ENCODE peak calls at places on chromosomes 7 and 10, in four cellular contexts. N is endothelial cell, P is GM12865, Z is fibroblast of mammary gland. K is an unnamed sample.

GRCh38 chr7:23491502-23491901 is 21.2 kb upstream of the IGF2BP3 start:
- DNase-seq in P (no peak), N (no peak), Z (no peak), K (no peak)

GRCh38 chr7:132124575-132124974 is 451.7 kb downstream of the PLXNA4 start:
- DNase-seq in P (no peak), N (no peak), Z (no peak), K (no peak)

GRCh38 chr7:45389073-45389872 is 184.9 kb upstream of the ADCY1 start:
- DNase-seq in Z (no peak), N (no peak), P (no peak), K (no peak)

GRCh38 chr7:159017741-159018140 is 126.9 kb downstream of the VIPR2 start:
- DNase-seq in Z (no peak), P (no peak), N (no peak), K (no peak)

GRCh38 chr7:130149575-130150139 is 55.5 kb downstream of the TMEM209 start:
- DNase-seq in N (peak), P (peak), Z (no peak), K (no peak)

GRCh38 chr7:115097175-115097671 is 175.3 kb downstream of the MDFIC start:
- DNase-seq in P (no peak), N (no peak), Z (peak), K (no peak)

GRCh38 chr7:117118579-117119180 is 165.4 kb downstream of the ST7 start:
- DNase-seq in P (no peak), N (peak), Z (no peak), K (no peak)

GRCh38 chr10:5297466-5297865 is 67.3 kb upstream of the UCN3 start:
- DNase-seq in Z (peak), P (peak), N (no peak), K (no peak)

GRCh38 chr10:30865141-30865926 is 166.3 kb downstream of the ZNF438 start:
- DNase-seq in N (no peak), Z (peak), P (no peak), K (no peak)

GRCh38 chr10:94308866-94309265 is 53.9 kb downstream of the NOC3L start:
- DNase-seq in Z (peak), P (no peak), N (no peak), K (no peak)

GRCh38 chr10:14060320-14061070 is 270.2 kb downstream of the FRMD4A start:
- DNase-seq in P (no peak), N (no peak), Z (peak), K (no peak)

GRCh38 chr10:31148955-31149354 is 117.3 kb upstream of the ZNF438 start:
- DNase-seq in Z (peak), N (no peak), P (no peak), K (no peak)

GRCh38 chr7:151809156-151809863 is 67.6 kb downstream of the PRKAG2 start:
- DNase-seq in P (no peak), Z (no peak), N (no peak), K (no peak)

GRCh38 chr7:142553216-142553615 is 196.1 kb upstream of the PRSS1 start:
- DNase-seq in P (no peak), Z (peak), N (no peak), K (no peak)

GRCh38 chr7:142560166-142560565 is 189.1 kb upstream of the PRSS1 start:
- DNase-seq in Z (no peak), N (no peak), P (no peak), K (no peak)

GRCh38 chr7:142554555-142555532 is 194.4 kb upstream of the PRSS1 start:
- DNase-seq in Z (peak), N (no peak), P (no peak), K (no peak)

GRCh38 chr7:142557971-142558582 is 191.2 kb upstream of the PRSS1 start:
- DNase-seq in N (peak), P (peak), Z (peak), K (no peak)

GRCh38 chr7:142556745-142557144 is 192.5 kb upstream of the PRSS1 start:
- DNase-seq in Z (peak), P (no peak), N (peak), K (no peak)
- TF ChIP-seq CTCF in Z (peak), P (no peak), N (no peak), K (no peak)

GRCh38 chr10:123245264-123245663 is 91.1 kb downstream of the BUB3 start:
- DNase-seq in Z (no peak), N (peak), P (no peak), K (no peak)
- TF ChIP-seq CTCF in Z (no peak), N (peak), P (no peak), K (no peak)

DNA sequence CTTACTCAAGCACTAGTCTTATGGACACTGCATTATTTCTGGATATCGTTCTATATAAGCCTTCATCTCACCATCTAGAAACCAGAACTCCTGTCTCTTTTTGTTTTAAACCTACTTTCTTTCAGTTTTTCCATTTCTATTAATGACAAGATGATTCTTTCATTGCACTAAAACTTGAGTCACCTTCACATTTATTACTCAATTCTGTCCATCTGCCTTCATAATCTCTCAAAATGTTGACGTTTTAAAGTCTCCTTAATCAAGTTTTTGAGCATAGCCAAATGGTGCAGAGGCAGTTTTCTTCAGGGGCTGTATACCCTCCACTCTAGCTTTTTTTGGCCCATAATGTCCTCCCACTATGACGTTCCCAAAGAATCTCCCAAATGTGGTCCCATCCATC is 17.6 kb downstream of the STAM start:
- DNase-seq in Z (no peak), P (no peak), N (no peak), K (no peak)
- TF ChIP-seq CTCF in Z (no peak), P (no peak), N (no peak), K (no peak)

GRCh38 chr7:157771-158251 is 34.6 kb upstream of the FAM20C start:
- DNase-seq in P (no peak), Z (no peak), N (no peak), K (no peak)
- TF ChIP-seq CTCF in P (no peak), Z (no peak), N (no peak), K (no peak)

GRCh38 chr10:3194871-3195270 is 22.3 kb upstream of the PITRM1 start:
- DNase-seq in N (no peak), Z (no peak), P (no peak), K (no peak)

GRCh38 chr10:3190817-3191216 is 18.2 kb upstream of the PITRM1 start:
- DNase-seq in Z (no peak), N (no peak), P (no peak), K (no peak)

GRCh38 chr10:3195286-3195685 is 22.7 kb upstream of the PITRM1 start:
- DNase-seq in Z (no peak), N (no peak), P (no peak), K (no peak)

GRCh38 chr10:3193751-3194150 is 21.2 kb upstream of the PITRM1 start:
- DNase-seq in N (no peak), P (no peak), Z (no peak), K (no peak)

GRCh38 chr10:3192856-3193635 is 20.5 kb upstream of the PITRM1 start:
- DNase-seq in N (peak), Z (peak), P (peak), K (no peak)
- TF ChIP-seq CTCF in N (peak), Z (peak), P (peak), K (peak)

GRCh38 chr10:28676297-28676967 is 889 bp upstream of the BAMBI start:
- DNase-seq in N (peak), Z (no peak), P (peak), K (no peak)
- TF ChIP-seq CTCF in N (no peak), Z (no peak), P (no peak), K (no peak)

K was measured in thoracic aorta.